ENCODE peak calls at places on chromosomes 3 and 15, in nine cellular contexts. J, M, W, P, B, K, L, C and H are unnamed samples. For H3K4me1, the result is how much of the 10 kb centered on the place peaks cover.

GRCh38 chr15:27249723-27250160 is 278.8 kb downstream of the GABRG3 start:
- DNase-seq in W (no peak), P (no peak), K (no peak), M (no peak), J (no peak), C (no peak), B (no peak), L (no peak), H (no peak)

GRCh38 chr15:75843618-75844610 is 667 bp downstream of the UBE2Q2 start:
- DNase-seq in J (peak), W (peak), M (peak), L (peak), B (peak), C (peak), P (peak), K (peak), H (peak)

GRCh38 chr3:138125548-138126221 is 6.5 kb downstream of the A4GNT start:
- DNase-seq in K (no peak), W (no peak), P (no peak), C (no peak), B (no peak), M (no peak), J (no peak), L (no peak), H (no peak)

GRCh38 chr3:173977747-173978146 is 580.2 kb downstream of the NLGN1 start:
- DNase-seq in C (no peak), P (no peak), W (no peak), L (no peak), K (no peak), J (no peak), B (no peak), M (no peak), H (no peak)

GRCh38 chr3:45793482-45794176 is 2.7 kb downstream of the SLC6A20 start:
- DNase-seq in P (no peak), M (peak), J (peak), B (no peak), C (no peak), L (no peak), W (no peak), K (no peak), H (no peak)

GRCh38 chr15:58065445-58066041 is at the start of gene ALDH1A2:
- DNase-seq in M (no peak), W (peak), J (peak), L (peak), B (peak), P (peak), K (no peak), C (peak), H (no peak)

GRCh38 chr3:112814256-112814655 is 32.4 kb downstream of the CD200R1L start:
- DNase-seq in P (no peak), C (no peak), M (no peak), L (no peak), K (no peak), W (no peak), J (no peak), B (peak), H (no peak)

GRCh38 chr3:99943931-99944761 is 126.5 kb downstream of the CMSS1 start:
- DNase-seq in K (no peak), B (no peak), M (no peak), C (no peak), P (no peak), W (peak), J (no peak), L (no peak), H (no peak)

GRCh38 chr3:15952543-15953175 is 154.9 kb upstream of the ANKRD28 start:
- DNase-seq in C (no peak), W (no peak), P (no peak), M (no peak), K (no peak), J (no peak), B (no peak), L (no peak), H (no peak)

GRCh38 chr3:120450914-120451669 is at the start of gene FSTL1:
- DNase-seq in P (peak), M (no peak), K (no peak), L (peak), W (peak), C (no peak), J (peak), B (peak), H (no peak)

GRCh38 chr3:18735013-18735412 is 309.9 kb upstream of the SATB1 start:
- DNase-seq in W (no peak), K (no peak), B (no peak), P (no peak), M (no peak), L (no peak), J (no peak), C (no peak), H (no peak)

GRCh38 chr3:101938262-101938847 is 89.0 kb downstream of the NFKBIZ start:
- DNase-seq in J (no peak), W (no peak), C (peak), L (no peak), P (no peak), B (peak), M (no peak), K (no peak), H (no peak)

DNA sequence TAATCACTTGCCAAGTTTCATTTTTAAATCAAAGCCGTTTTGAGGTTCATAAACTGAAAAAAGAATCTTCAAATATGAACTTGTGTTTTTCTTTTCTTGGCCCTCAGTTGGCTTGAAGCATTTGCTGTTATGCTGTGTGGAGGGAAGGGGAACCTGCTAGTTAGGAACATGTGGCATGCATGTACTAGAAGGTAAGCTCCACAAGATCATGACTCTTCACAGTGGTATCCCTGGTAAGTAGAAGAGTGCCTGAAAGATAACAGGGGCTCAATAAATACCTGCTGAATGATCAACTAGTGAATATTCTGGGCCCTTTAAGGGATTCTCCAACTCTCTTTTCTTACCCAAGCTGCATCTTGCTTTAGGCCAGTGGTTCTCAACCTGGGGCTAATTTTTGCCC is 224.6 kb downstream of the TIGIT start:
- DNase-seq in J (no peak), L (no peak), M (no peak), W (no peak), C (no peak), P (no peak), B (no peak), K (no peak), H (no peak)
- H3K27ac ChIP-seq in J (no peak), L (no peak), M (no peak), W (no peak), C (no peak), P (peak), B (no peak), K (no peak), H (no peak)

DNA sequence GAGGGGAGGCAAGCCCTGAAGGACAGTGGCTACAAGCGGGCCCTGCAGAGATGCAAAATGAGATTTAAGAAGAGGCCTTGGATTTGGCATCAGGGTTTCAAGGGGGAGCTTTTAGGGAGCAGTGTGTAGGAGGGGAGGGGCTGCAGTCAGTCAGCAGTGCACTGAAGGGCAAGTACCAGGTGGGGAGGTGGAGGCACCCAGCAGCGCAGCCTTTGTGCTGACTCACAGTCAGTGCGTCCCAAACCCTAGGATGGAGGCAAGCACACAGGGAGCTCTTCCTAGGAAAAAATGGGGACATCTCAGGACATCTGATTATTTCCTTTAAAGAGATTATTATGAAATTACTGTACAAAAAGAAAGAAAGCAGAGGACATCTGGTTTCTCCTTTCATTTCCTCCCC is 80.0 kb downstream of the AAGAB start:
- DNase-seq in P (no peak), B (no peak), C (no peak), M (no peak), L (no peak), W (no peak), J (no peak), K (no peak), H (no peak)
- H3K4me1 ChIP-seq in P (half or more), B (half or more), C (under half), M (under half), L (under half), W (under half), J (under half), K (under half), H (under half)

GRCh38 chr3:98779936-98780335 is 16.8 kb downstream of the ST3GAL6 start:
- DNase-seq in J (no peak), W (no peak), B (peak), K (no peak), M (no peak), C (no peak), L (no peak), P (no peak), H (no peak)

GRCh38 chr3:98777286-98777685 is 14.1 kb downstream of the ST3GAL6 start:
- DNase-seq in C (no peak), P (no peak), B (no peak), W (no peak), L (no peak), M (no peak), K (no peak), J (peak), H (no peak)

GRCh38 chr3:98778852-98779379 is 15.8 kb downstream of the ST3GAL6 start:
- DNase-seq in P (no peak), J (no peak), M (no peak), C (no peak), K (no peak), B (peak), L (no peak), W (peak), H (no peak)

GRCh38 chr3:98777801-98778220 is 14.7 kb downstream of the ST3GAL6 start:
- DNase-seq in C (no peak), P (no peak), J (no peak), W (no peak), B (peak), M (no peak), L (no peak), K (no peak), H (no peak)

DNA sequence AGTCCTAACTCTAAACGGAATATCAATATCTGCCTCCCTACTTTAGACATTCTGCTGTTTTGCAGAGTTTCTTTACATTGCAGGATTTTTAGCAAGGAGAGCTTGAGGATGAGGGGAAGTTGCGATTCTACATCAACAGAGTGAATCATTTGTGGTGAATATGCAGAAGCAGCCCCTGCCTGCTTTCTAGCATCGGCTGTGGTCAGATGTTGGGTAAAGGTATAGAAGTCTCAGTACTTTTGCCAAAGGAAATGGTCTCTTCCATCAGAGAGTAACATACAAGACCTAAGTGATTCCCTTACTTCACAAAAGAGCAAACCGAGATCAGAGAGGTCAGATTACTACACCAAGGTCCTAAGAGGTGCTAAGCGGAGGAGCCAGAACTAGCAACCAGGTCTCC is 15.2 kb downstream of the ST3GAL6 start:
- DNase-seq in C (no peak), M (no peak), L (no peak), W (no peak), P (no peak), B (peak), K (no peak), J (no peak), H (no peak)
- H3K4me3 ChIP-seq in C (no peak), M (no peak), L (no peak), W (no peak), P (no peak), B (no peak), K (no peak), J (no peak), H (no peak)

DNA sequence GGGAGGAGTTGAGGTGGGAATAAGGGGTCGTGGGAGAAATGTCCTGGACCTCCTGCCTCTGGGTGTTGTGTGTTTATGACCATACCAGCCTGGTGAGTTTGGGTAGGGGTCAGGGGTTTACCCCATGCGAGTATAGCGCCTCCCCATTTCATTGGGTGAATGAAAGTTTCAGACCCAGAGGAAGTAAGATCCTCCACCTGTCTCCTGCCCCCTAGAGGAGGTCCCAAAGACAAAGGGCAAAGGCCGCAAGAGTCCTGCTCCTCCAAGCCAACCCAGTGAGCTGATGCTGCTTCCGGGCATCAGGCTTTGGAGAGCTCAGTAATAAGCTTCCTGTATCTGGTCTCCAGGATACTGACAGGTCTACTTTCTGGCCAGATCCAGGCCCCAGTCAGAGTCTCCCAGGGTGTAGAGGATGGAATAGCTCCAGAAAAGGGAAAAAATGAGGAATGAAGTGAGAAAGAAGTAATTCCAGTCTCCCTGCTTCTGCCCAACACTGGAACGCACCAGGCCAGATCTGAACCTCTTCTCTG is 6.4 kb upstream of the TBC1D21 start:
- DNase-seq in M (no peak), P (no peak), W (no peak), L (no peak), J (no peak), C (peak), B (no peak), K (no peak), H (no peak)
- H3K27ac ChIP-seq in M (no peak), P (no peak), W (no peak), L (no peak), J (no peak), C (no peak), B (no peak), K (no peak), H (no peak)

DNA sequence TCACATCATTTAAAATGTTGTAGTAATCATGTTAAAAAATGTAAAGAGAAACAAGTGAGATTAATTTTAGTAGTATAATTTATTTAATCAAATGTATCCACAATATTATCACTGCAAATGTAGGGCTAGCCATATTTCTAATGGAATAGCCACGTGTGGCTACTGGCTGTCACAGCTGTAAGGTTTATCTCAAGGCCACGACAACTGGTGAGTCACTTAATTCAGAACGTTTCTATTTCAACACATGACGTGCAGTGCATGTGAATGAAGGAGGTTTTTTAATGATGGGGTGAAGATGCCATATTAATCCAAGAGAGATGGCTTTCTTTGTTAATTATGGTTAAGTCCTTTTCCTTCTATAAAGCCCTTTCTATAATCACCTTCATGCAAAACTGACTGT is 212.0 kb downstream of the FEZF2 start:
- DNase-seq in P (no peak), M (no peak), B (peak), C (no peak), J (peak), K (no peak), L (no peak), W (peak), H (no peak)
- H3K4me1 ChIP-seq in P (half or more), M (under half), B (under half), C (under half), J (under half), K (under half), L (under half), W (half or more), H (under half)